ENCODE peak calls at places on chromosome X, in five cellular contexts. K is A549, Q is tibial nerve, L is H1, N is IMR-90. B is an unnamed sample.

GRCh38 chrX:49269010-49269767 is 404 bp upstream of the PPP1R3F start:
- DNase-seq in K (peak), Q (peak), L (peak), N (peak), B (peak)

GRCh38 chrX:103879339-103879738 is 47.3 kb upstream of the RAB9B start:
- DNase-seq in K (no peak), Q (no peak), L (no peak), N (peak), B (no peak)

GRCh38 chrX:107483976-107484726 is 34.7 kb downstream of the FRMPD3 start:
- DNase-seq in K (no peak), Q (no peak), L (no peak), N (no peak), B (no peak)

GRCh38 chrX:69362354-69362753 is 141.8 kb upstream of the NALF2 start:
- DNase-seq in K (no peak), Q (no peak), L (no peak), N (no peak), B (no peak)

GRCh38 chrX:19127649-19128168 is 5.4 kb upstream of the ADGRG2 start:
- DNase-seq in K (no peak), Q (peak), L (no peak), N (no peak), B (no peak)

GRCh38 chrX:119004920-119005524 is 30.6 kb downstream of the LONRF3 start:
- DNase-seq in K (peak), Q (peak), L (no peak), N (peak), B (peak)

GRCh38 chrX:45329217-45329616 is 128.5 kb upstream of the DIPK2B start:
- DNase-seq in K (no peak), Q (no peak), L (no peak), N (no peak), B (no peak)

GRCh38 chrX:141468940-141469339 is 115.6 kb downstream of the SPANXA1 start:
- DNase-seq in K (no peak), Q (no peak), L (no peak), N (peak), B (no peak)

GRCh38 chrX:39222361-39223113 is 421.3 kb downstream of the MID1IP1 start:
- DNase-seq in K (no peak), Q (no peak), L (no peak), N (no peak), B (no peak)

GRCh38 chrX:36640232-36640631 is 367.9 kb upstream of the FAM47C start:
- DNase-seq in K (no peak), Q (no peak), L (no peak), N (no peak), B (peak)

GRCh38 chrX:100424012-100424411 is 13.9 kb upstream of the PCDH19 start:
- DNase-seq in K (no peak), Q (no peak), L (no peak), N (no peak), B (no peak)

GRCh38 chrX:132648870-132649269 is 160.0 kb upstream of the MBNL3 start:
- DNase-seq in K (no peak), Q (no peak), L (no peak), N (peak), B (no peak)

GRCh38 chrX:104137496-104137895 is 19.3 kb downstream of the SLC25A53 start:
- DNase-seq in K (no peak), Q (no peak), L (no peak), N (no peak), B (peak)

GRCh38 chrX:150146271-150146888 is 208.1 kb upstream of the EOLA2 start:
- DNase-seq in K (no peak), Q (no peak), L (no peak), N (no peak), B (peak)

GRCh38 chrX:110318664-110318968 is 731 bp upstream of the AMMECR1 start:
- DNase-seq in K (peak), Q (no peak), L (no peak), N (no peak), B (no peak)

GRCh38 chrX:119391279-119391678 is 7.9 kb upstream of the SLC25A43 start:
- DNase-seq in K (peak), Q (no peak), L (no peak), N (peak), B (peak)

GRCh38 chrX:23008431-23009099 is 8.8 kb downstream of the DDX53 start:
- DNase-seq in K (peak), Q (no peak), L (no peak), N (peak), B (peak)

GRCh38 chrX:4878642-4879041 is 1165.2 kb upstream of the PRKX start:
- DNase-seq in K (no peak), Q (no peak), L (no peak), N (no peak), B (no peak)

GRCh38 chrX:41051303-41051702 is 33.9 kb upstream of the USP9X start:
- DNase-seq in K (no peak), Q (no peak), L (no peak), N (no peak), B (no peak)

GRCh38 chrX:65668362-65669310 is 1.2 kb downstream of the MSN start:
- DNase-seq in K (peak), Q (peak), L (no peak), N (peak), B (peak)

GRCh38 chrX:150234126-150234525 is 129.0 kb upstream of the MAMLD1 start:
- DNase-seq in K (no peak), Q (no peak), L (no peak), N (peak), B (no peak)

GRCh38 chrX:153650959-153651358 is 4.0 kb downstream of the DUSP9 start:
- DNase-seq in K (no peak), Q (no peak), L (no peak), N (no peak), B (no peak)

GRCh38 chrX:123185714-123186113 is 1.6 kb downstream of the GRIA3 start:
- DNase-seq in K (no peak), Q (no peak), L (no peak), N (no peak), B (no peak)

GRCh38 chrX:20267924-20268701 is 1.4 kb upstream of the RPS6KA3 start:
- DNase-seq in K (no peak), Q (peak), L (no peak), N (no peak), B (peak)

GRCh38 chrX:29858714-29859113 is 356.6 kb upstream of the MAGEB2 start:
- DNase-seq in K (no peak), Q (no peak), L (no peak), N (peak), B (no peak)

GRCh38 chrX:155768036-155768769 is 112.9 kb upstream of the VAMP7 start:
- DNase-seq in K (peak), Q (no peak), L (no peak), N (peak), B (no peak)

GRCh38 chrX:133538148-133538547 is 122.9 kb upstream of the GPC4 start:
- DNase-seq in K (no peak), Q (no peak), L (no peak), N (no peak), B (no peak)

GRCh38 chrX:46620505-46620904 is 46.9 kb downstream of the CHST7 start:
- DNase-seq in K (no peak), Q (no peak), L (no peak), N (no peak), B (no peak)

GRCh38 chrX:147735364-147735763 is 176.4 kb upstream of the FMR1 start:
- DNase-seq in K (no peak), Q (no peak), L (no peak), N (no peak), B (no peak)

GRCh38 chrX:45056428-45057145 is 144.1 kb downstream of the DIPK2B start:
- DNase-seq in K (no peak), Q (no peak), L (no peak), N (no peak), B (no peak)

GRCh38 chrX:74467656-74468055 is 46.4 kb downstream of the SLC16A2 start:
- DNase-seq in K (no peak), Q (no peak), L (no peak), N (no peak), B (no peak)

GRCh38 chrX:84044051-84044450 is 143.9 kb downstream of the RPS6KA6 start:
- DNase-seq in K (no peak), Q (no peak), L (no peak), N (no peak), B (no peak)

GRCh38 chrX:68503830-68504229 is 5.0 kb downstream of the YIPF6 start:
- DNase-seq in K (no peak), Q (no peak), L (no peak), N (peak), B (no peak)

GRCh38 chrX:12804655-12805054 is 13.4 kb downstream of the PRPS2 start:
- DNase-seq in K (no peak), Q (no peak), L (no peak), N (no peak), B (no peak)
- TF ChIP-seq POLR2A in K (no peak), Q (no peak), L (no peak), N (no peak), B (no peak)

GRCh38 chrX:51894697-51895336 is 1.4 kb downstream of the MAGED1 start:
- DNase-seq in K (no peak), Q (peak), L (no peak), N (peak), B (peak)
- TF ChIP-seq POLR2A in K (no peak), Q (no peak), L (no peak), N (peak), B (no peak)

DNA sequence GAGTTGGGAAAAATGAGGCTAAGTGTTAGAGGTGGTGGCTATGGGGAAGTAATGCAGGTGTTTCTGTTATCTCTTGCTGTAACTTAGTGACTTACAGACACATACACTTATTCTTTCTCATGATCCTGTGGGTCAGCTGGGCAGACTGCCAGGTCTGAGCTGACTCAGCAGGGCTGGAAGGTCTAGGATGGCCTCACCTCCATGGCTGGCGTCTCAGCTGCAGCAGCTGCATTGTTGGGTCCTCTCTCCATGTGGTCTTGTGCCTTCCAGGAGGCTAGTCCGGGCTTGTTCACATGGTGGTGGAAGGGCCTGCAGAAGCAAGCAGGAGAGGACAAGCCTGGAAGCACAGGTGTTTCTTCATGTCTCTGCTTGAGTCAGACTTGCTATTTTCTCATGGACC is 172.7 kb downstream of the NHS start:
- DNase-seq in K (peak), Q (no peak), L (no peak), N (peak), B (peak)
- TF ChIP-seq POLR2A in K (no peak), Q (no peak), L (no peak), N (no peak), B (no peak)

DNA sequence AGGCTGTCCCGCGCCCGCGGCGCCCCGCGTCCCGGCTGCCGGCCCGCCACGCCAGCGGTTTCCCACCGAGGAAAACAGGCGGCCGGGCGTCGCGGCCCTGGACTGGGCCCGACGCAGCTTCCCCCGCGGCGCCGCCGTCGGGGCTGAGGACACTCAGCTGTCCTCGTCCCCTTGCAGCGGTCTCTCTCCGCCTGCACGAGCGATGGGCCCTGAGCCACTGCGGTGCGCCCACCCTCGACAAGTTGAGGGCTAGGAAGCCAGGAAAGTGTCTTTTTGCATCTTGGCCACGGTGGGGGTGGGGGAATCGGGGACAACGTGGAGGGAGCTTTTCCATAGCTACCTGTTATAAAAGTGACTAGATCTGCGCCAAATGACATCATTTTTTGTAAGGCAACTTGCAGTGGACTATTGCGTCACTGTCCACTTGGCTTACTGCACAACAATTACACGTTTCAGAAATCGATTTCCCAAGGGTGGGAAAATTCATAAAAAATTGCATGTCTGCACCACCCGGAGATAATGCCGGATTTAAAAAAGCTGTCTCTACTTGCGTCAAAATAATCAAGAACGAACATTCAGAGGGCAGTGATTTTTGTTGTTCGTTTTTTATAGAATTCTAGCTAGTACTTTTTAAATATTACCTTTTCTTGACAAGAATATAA is 1.1 kb downstream of the KLHL15 start:
- DNase-seq in K (peak), Q (peak), L (no peak), N (peak), B (peak)
- TF ChIP-seq POLR2A in K (no peak), Q (no peak), L (peak), N (no peak), B (peak)